ENCODE peak calls at places on chromosomes 1 and 21, in four cellular contexts. G is activated CD4-positive, alpha-beta T cell treated with anti-CD3 and anti-CD28 coated beads for 4 hours; X is osteocyte; P is stimulated activated CD4-positive, alpha-beta T cell treated with anti-CD3 and anti-CD28 coated beads, Interleukin-2, amount 100 ng/mL, for 24 hours. A is an unnamed sample.

GRCh38 chr1:13535227-13535626 is 21.4 kb upstream of the LRRC38 start:
- DNase-seq in G (no peak), X (no peak), P (no peak), A (no peak)

GRCh38 chr1:119080586-119080985 is 59.9 kb downstream of the WARS2 start:
- DNase-seq in G (no peak), X (no peak), P (no peak), A (no peak)

GRCh38 chr1:170074250-170075157 is at the start of gene KIFAP3:
- DNase-seq in G (peak), X (peak), P (peak), A (peak)

GRCh38 chr21:39087238-39087975 is 95.8 kb downstream of the PSMG1 start:
- DNase-seq in G (no peak), X (no peak), P (no peak), A (no peak)

GRCh38 chr1:100538935-100539835 is 1.2 kb downstream of the GPR88 start:
- DNase-seq in G (peak), X (no peak), P (peak), A (peak)

GRCh38 chr1:183774938-183775337 is 30.0 kb upstream of the RGL1 start:
- DNase-seq in G (no peak), X (no peak), P (no peak), A (no peak)

GRCh38 chr1:43345119-43345518 is 7.5 kb downstream of the MPL start:
- DNase-seq in G (no peak), X (no peak), P (no peak), A (no peak)

GRCh38 chr1:43269627-43270375 is at the start of gene TMEM125:
- DNase-seq in G (no peak), X (no peak), P (no peak), A (no peak)

GRCh38 chr1:206925116-206925736 is 3.5 kb upstream of the FCMR start:
- DNase-seq in G (peak), X (no peak), P (no peak), A (no peak)

GRCh38 chr1:161885013-161885412 is 118.9 kb downstream of the ATF6 start:
- DNase-seq in G (no peak), X (no peak), P (no peak), A (no peak)

GRCh38 chr1:2800664-2801045 is 838 bp downstream of the TTC34 start:
- DNase-seq in G (no peak), X (no peak), P (no peak), A (no peak)

GRCh38 chr1:109151146-109151545 is 37.2 kb downstream of the ELAPOR1 start:
- DNase-seq in G (no peak), X (no peak), P (no peak), A (peak)

GRCh38 chr1:221025391-221026355 is 146.4 kb downstream of the HLX start:
- DNase-seq in G (no peak), X (no peak), P (no peak), A (no peak)

GRCh38 chr1:25927541-25928265 is 21.5 kb upstream of the STMN1 start:
- DNase-seq in G (no peak), X (no peak), P (no peak), A (peak)

GRCh38 chr1:154733621-154734020 is 125.6 kb upstream of the ADAR start:
- DNase-seq in G (no peak), X (no peak), P (no peak), A (no peak)

GRCh38 chr21:34771512-34772028 is 102.8 kb downstream of the CLIC6 start:
- DNase-seq in G (no peak), X (no peak), P (no peak), A (no peak)